ENCODE peak calls at places on chromosomes 1 and 21, in ten cellular contexts. Y is psoas muscle; M is left ventricle myocardium inferior; L is heart right ventricle; A is ascending aorta; U is CD8-positive, alpha-beta memory T cell; K is breast epithelium; V is pancreas; N is cardiac muscle cell; Z is GM23338. B is an unnamed sample.

GRCh38 chr1:15755643-15756040 is 3.0 kb upstream of the FBLIM1 start:
- DNase-seq in K (no peak), U (no peak), M (no peak), Z (no peak), N (no peak), V (no peak), A (no peak), Y (no peak), L (no peak), B (no peak)

GRCh38 chr1:168473164-168473563 is 70.6 kb downstream of the XCL2 start:
- DNase-seq in V (no peak), K (no peak), N (no peak), L (no peak), U (no peak), A (no peak), Z (no peak), Y (no peak), M (no peak), B (no peak)

GRCh38 chr1:171794085-171794484 is 12.6 kb downstream of the METTL13 start:
- DNase-seq in L (no peak), U (no peak), K (no peak), N (peak; percentile 29), A (no peak), M (no peak), Z (no peak), Y (no peak), V (no peak), B (no peak)

GRCh38 chr1:30612666-30613065 is 110.7 kb downstream of the MATN1 start:
- DNase-seq in Y (no peak), U (no peak), L (no peak), A (no peak), V (no peak), K (no peak), N (no peak), Z (no peak), M (no peak), B (no peak)

GRCh38 chr1:7921766-7922165 is 18.9 kb downstream of the TNFRSF9 start:
- DNase-seq in A (no peak), M (no peak), L (no peak), U (no peak), V (no peak), N (no peak), Z (no peak), Y (no peak), K (no peak), B (no peak)

GRCh38 chr21:46656820-46657219 is 21.3 kb downstream of the PRMT2 start:
- DNase-seq in M (no peak), A (no peak), K (no peak), N (no peak), L (no peak), V (no peak), U (no peak), Y (no peak), Z (no peak), B (no peak)

GRCh38 chr1:202034683-202035462 is 24.5 kb downstream of the ELF3 start:
- DNase-seq in M (peak; percentile 71), Z (no peak), V (peak; percentile 94), U (no peak), N (peak; percentile 96), A (peak; percentile 96), L (peak; percentile 57), Y (peak; percentile 84), K (peak; percentile 91), B (peak; percentile 56)

GRCh38 chr1:226181996-226182714 is 4.4 kb downstream of the ACBD3 start:
- DNase-seq in V (peak; percentile 45), A (peak; percentile 73), Z (peak; percentile 29), K (no peak), U (no peak), N (peak; percentile 84), Y (peak; percentile 76), M (peak; percentile 53), L (peak; percentile 23), B (peak; percentile 23)

GRCh38 chr1:174112489-174113162 is 46.7 kb upstream of the RABGAP1L start:
- DNase-seq in A (no peak), K (no peak), N (no peak), L (no peak), V (no peak), Z (no peak), M (no peak), U (no peak), Y (no peak), B (no peak)

GRCh38 chr1:82689217-82689616 is 888.5 kb downstream of the ADGRL2 start:
- DNase-seq in L (no peak), U (no peak), K (no peak), A (no peak), V (no peak), Z (no peak), N (no peak), M (no peak), Y (no peak), B (no peak)

GRCh38 chr1:46533179-46533864 is 18.1 kb downstream of the KNCN start:
- DNase-seq in L (no peak), U (peak; percentile 53), N (peak; percentile 62), V (no peak), A (no peak), K (no peak), Y (peak; percentile 75), M (peak; percentile 41), Z (peak; percentile 63), B (peak; percentile 92)
- H3K27me3 ChIP-seq in L (no peaks in the 10 kb centered on the region), U (peaks cover 3% of the 10 kb centered on the region), N (peaks cover 57% of the 10 kb centered on the region), V (no peaks in the 10 kb centered on the region), A (no peaks in the 10 kb centered on the region), K (peaks cover 22% of the 10 kb centered on the region), Y (peaks cover 3% of the 10 kb centered on the region), M (peaks cover 87% of the 10 kb centered on the region), Z (peaks cover 98% of the 10 kb centered on the region), B (peaks cover 81% of the 10 kb centered on the region)

DNA sequence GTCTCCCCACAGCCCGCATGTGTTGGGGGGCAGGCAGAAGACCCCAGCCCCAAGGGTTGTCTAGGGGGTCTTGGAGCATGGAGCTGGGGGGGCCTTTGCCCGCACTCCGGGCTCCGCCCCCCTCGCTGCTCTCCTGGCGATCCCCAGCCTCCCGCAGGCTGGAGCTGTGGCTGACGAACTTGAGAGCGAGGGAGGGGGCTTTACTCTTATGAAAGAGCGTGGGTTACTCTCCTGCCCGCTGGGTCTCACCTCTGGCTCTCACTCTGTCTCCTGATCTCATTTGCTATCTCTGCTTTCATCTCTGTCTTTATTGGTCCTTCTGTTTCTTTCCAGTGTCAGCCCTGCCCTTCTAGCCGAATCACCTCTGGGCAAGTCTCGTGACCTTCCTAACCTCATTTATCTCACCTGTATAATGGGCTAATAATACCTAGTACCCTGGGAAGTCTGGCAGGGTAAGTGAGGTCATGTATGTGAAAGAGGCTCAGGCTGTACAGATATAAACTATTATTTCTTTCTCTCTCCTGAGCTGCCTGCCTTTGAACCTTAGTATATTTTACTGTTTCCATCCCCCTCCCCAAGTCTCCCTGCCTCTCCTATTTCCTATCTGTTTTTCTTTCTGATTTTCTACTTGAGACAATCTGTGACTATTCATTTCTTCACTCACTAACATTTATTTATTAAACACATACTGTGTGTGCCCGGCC is 721 bp downstream of the EFNA4 start:
- DNase-seq in Y (no peak), U (peak; percentile 20), M (no peak), N (no peak), Z (peak; percentile 76), K (no peak), A (no peak), L (no peak), V (no peak), B (no peak)
- H3K36me3 ChIP-seq in Y (no peaks in the 10 kb centered on the region), U (no peaks in the 10 kb centered on the region), M (peaks cover 21% of the 10 kb centered on the region), N (no peaks in the 10 kb centered on the region), Z (no peaks in the 10 kb centered on the region), K (no peaks in the 10 kb centered on the region), A (peaks cover 16% of the 10 kb centered on the region), L (no peaks in the 10 kb centered on the region), V (no peaks in the 10 kb centered on the region), B (peaks cover 4% of the 10 kb centered on the region)

GRCh38 chr1:109109906-109110305 is 4.0 kb upstream of the ELAPOR1 start:
- DNase-seq in M (no peak), V (no peak), Z (no peak), U (no peak), A (peak; percentile 1), Y (no peak), N (no peak), K (no peak), L (no peak), B (no peak)

GRCh38 chr1:109105881-109106280 is 8.0 kb upstream of the ELAPOR1 start:
- DNase-seq in N (no peak), L (no peak), M (no peak), V (no peak), K (no peak), Z (no peak), A (peak; percentile 8), Y (no peak), U (no peak), B (no peak)

GRCh38 chr1:109104364-109105151 is 9.4 kb upstream of the ELAPOR1 start:
- DNase-seq in N (no peak), L (no peak), M (no peak), Y (no peak), Z (no peak), V (no peak), A (peak; percentile 49), K (no peak), U (no peak), B (peak; percentile 36)

GRCh38 chr1:109111386-109112055 is 2.4 kb upstream of the ELAPOR1 start:
- DNase-seq in Z (no peak), N (no peak), K (no peak), Y (no peak), A (peak; percentile 21), U (no peak), L (no peak), V (no peak), M (no peak), B (no peak)

GRCh38 chr1:109107785-109108184 is 6.1 kb upstream of the ELAPOR1 start:
- DNase-seq in V (no peak), L (no peak), M (no peak), Y (no peak), K (no peak), A (no peak), U (no peak), Z (no peak), N (no peak), B (no peak)
- H3K27me3 ChIP-seq in V (no peaks in the 10 kb centered on the region), L (no peaks in the 10 kb centered on the region), M (no peaks in the 10 kb centered on the region), Y (no peaks in the 10 kb centered on the region), K (no peaks in the 10 kb centered on the region), A (no peaks in the 10 kb centered on the region), U (no peaks in the 10 kb centered on the region), Z (peaks cover 18% of the 10 kb centered on the region), N (peaks cover 52% of the 10 kb centered on the region), B (peaks cover 24% of the 10 kb centered on the region)

GRCh38 chr1:109924316-109924715 is 13.7 kb downstream of the CSF1 start:
- DNase-seq in N (no peak), M (no peak), Y (no peak), U (no peak), K (no peak), A (peak; percentile 40), V (no peak), Z (no peak), L (no peak), B (peak; percentile 12)
- H3K36me3 ChIP-seq in N (no peaks in the 10 kb centered on the region), M (peaks cover 88% of the 10 kb centered on the region), Y (peaks cover 3% of the 10 kb centered on the region), U (no peaks in the 10 kb centered on the region), K (peaks cover 6% of the 10 kb centered on the region), A (peaks cover 86% of the 10 kb centered on the region), V (peaks cover 11% of the 10 kb centered on the region), Z (no peaks in the 10 kb centered on the region), L (peaks cover 17% of the 10 kb centered on the region), B (no peaks in the 10 kb centered on the region)

DNA sequence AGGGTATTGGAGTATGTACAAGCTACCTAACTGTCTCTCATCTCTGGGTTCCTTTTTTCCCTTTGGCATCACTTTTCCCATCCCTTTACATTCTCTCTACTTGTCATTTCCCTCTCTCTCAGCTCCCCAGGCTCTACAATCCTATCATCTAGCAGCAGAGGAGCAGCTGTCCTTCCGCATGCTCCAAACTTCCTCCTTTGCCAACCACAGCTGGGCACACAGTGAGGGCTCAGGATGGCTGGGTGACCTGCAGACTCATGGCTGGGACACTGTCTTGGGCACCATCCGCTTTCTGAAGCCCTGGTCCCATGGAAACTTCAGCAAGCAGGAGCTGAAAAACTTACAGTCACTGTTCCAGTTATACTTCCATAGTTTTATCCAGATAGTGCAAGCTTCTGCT is 561 bp downstream of the CD1E start:
- DNase-seq in A (no peak), U (no peak), N (no peak), L (no peak), V (no peak), M (no peak), Y (no peak), Z (no peak), K (no peak), B (no peak)
- H3K27me3 ChIP-seq in A (no peaks in the 10 kb centered on the region), U (no peaks in the 10 kb centered on the region), N (no peaks in the 10 kb centered on the region), L (no peaks in the 10 kb centered on the region), V (no peaks in the 10 kb centered on the region), M (no peaks in the 10 kb centered on the region), Y (no peaks in the 10 kb centered on the region), Z (no peaks in the 10 kb centered on the region), K (no peaks in the 10 kb centered on the region), B (no peaks in the 10 kb centered on the region)

B was measured in H7.